ENCODE peak calls at places on chromosomes 6 and 20, in five cellular contexts. E is astrocyte, P is HepG2, Y is OCI-LY7, W is GM23248. V is an unnamed sample.

GRCh38 chr6:149210376-149210775 is 107.1 kb upstream of the TAB2 start:
- DNase-seq in E (peak), P (no peak), Y (no peak), W (peak), V (peak)

GRCh38 chr6:118558811-118559217 is 10.7 kb downstream of the PLN start:
- DNase-seq in E (peak), P (no peak), Y (no peak), W (no peak), V (no peak)

GRCh38 chr6:44076016-44076365 is 51.3 kb downstream of the MRPL14 start:
- DNase-seq in E (no peak), P (no peak), Y (no peak), W (no peak), V (peak)

GRCh38 chr20:17345321-17345720 is 118.5 kb downstream of the PCSK2 start:
- DNase-seq in E (no peak), P (no peak), Y (no peak), W (peak), V (no peak)

GRCh38 chr6:150761771-150762170 is 103.7 kb upstream of the MTHFD1L start:
- DNase-seq in E (peak), P (no peak), Y (no peak), W (no peak), V (no peak)

GRCh38 chr6:26526928-26527327 is 11.2 kb upstream of the HMGN4 start:
- DNase-seq in E (no peak), P (no peak), Y (no peak), W (no peak), V (no peak)

GRCh38 chr20:33852971-33853813 is 42.0 kb downstream of the CHMP4B start:
- DNase-seq in E (peak), P (no peak), Y (no peak), W (no peak), V (no peak)

GRCh38 chr6:47134476-47135189 is 92.5 kb upstream of the ADGRF1 start:
- DNase-seq in E (peak), P (peak), Y (no peak), W (peak), V (peak)

GRCh38 chr20:63968928-63969760 is 586 bp downstream of the ZNF512B start:
- DNase-seq in E (no peak), P (peak), Y (no peak), W (peak), V (peak)

GRCh38 chr20:33261465-33261864 is 21.5 kb upstream of the BPIFB1 start:
- DNase-seq in E (no peak), P (no peak), Y (no peak), W (peak), V (no peak)

GRCh38 chr6:163165922-163166321 is 248.6 kb upstream of the QKI start:
- DNase-seq in E (no peak), P (no peak), Y (no peak), W (no peak), V (no peak)

GRCh38 chr20:41655966-41656685 is 37.9 kb upstream of the CHD6 start:
- DNase-seq in E (no peak), P (no peak), Y (no peak), W (no peak), V (no peak)

GRCh38 chr6:168506460-168506859 is 65.5 kb downstream of the SMOC2 start:
- DNase-seq in E (no peak), P (no peak), Y (peak), W (no peak), V (no peak)

GRCh38 chr20:10594286-10594868 is 79.4 kb downstream of the JAG1 start:
- DNase-seq in E (no peak), P (no peak), Y (no peak), W (no peak), V (no peak)
- H3K27ac ChIP-seq in E (peak), P (no peak), Y (no peak), W (no peak), V (peak)

GRCh38 chr6:24929255-24929654 is 6.5 kb downstream of the RIPOR2 start:
- DNase-seq in E (no peak), P (no peak), Y (peak), W (no peak), V (no peak)
- H3K4me2 ChIP-seq in E (no peak), P (no peak), Y (peak), W (no peak), V (no peak)

DNA sequence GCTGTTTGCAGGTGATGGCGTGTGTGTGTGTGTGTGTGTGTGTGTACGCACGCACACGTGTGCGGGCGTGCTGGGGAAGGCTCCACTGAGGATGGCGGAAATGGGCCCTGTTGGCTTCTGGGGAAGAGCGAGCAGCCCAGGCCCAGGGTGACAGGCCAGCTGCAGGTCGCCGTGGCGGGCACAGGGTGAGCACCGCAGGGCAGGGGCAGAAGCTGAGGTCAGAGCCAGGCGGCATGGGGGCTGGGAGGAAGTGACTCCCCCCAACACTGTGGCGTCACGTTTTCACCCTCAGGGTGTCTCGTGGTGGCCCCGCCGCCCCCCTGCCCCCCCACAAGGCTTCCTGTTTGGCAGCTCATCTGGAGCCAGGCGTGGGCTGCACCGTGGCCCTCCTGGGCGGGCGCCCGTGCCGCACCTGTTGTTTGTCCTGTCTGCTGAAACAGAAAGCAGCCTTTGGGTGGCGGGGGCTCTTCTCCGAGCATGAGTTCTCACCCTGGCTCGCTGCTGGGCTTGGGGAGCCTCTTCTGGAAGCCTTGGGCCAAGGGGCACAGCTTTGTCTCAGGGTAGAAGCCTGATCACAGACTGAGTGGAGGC is 7.1 kb downstream of the RBM38 start:
- DNase-seq in E (no peak), P (no peak), Y (peak), W (no peak), V (peak)
- H3K27ac ChIP-seq in E (no peak), P (no peak), Y (peak), W (no peak), V (no peak)

GRCh38 chr20:60255426-60255825 is 297.2 kb downstream of the CDH26 start:
- DNase-seq in E (no peak), P (no peak), Y (no peak), W (no peak), V (no peak)

GRCh38 chr20:60256811-60257210 is 298.6 kb downstream of the CDH26 start:
- DNase-seq in E (no peak), P (no peak), Y (no peak), W (no peak), V (no peak)

GRCh38 chr20:60254901-60255411 is 296.7 kb downstream of the CDH26 start:
- DNase-seq in E (peak), P (no peak), Y (no peak), W (peak), V (peak)

GRCh38 chr20:60257671-60258070 is 299.4 kb downstream of the CDH26 start:
- DNase-seq in E (no peak), P (no peak), Y (no peak), W (no peak), V (no peak)

GRCh38 chr20:60255866-60256265 is 297.6 kb downstream of the CDH26 start:
- DNase-seq in E (peak), P (no peak), Y (no peak), W (peak), V (peak)
- H3K4me2 ChIP-seq in E (no peak), P (no peak), Y (no peak), W (no peak), V (no peak)

DNA sequence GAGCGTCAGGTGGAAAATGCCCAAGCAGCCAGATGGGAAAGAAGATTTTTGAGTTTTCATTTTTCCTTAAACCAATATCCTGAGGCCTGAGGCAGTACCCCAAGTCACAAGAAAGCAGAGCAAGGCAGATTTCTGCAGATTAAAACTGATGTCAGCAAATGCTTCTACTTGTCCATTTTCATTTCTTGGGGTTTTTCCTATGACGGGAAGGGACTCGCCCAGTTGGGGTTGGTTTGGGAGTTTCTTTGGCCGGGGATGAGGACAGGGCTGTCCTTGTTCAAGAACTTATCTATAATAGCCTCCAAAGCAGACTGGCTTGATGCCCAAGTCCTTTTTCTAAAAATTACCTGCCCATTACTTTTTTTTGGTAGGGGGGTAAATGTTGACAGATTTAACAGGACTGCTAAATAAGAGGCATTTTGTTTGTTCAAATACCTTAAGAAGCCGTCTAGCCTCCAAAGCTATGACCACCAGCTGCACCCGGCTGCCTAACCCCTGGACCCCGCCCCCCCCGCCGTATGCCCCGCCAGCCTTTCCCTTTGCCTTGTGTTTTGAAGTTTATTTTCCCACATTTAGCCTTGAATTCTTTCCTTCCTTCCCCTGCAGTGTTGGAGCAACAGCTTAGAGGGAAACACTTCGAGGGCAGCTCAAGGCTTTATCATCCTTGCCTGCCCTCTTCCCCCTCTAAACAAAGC is 2.5 kb downstream of the KCNK5 start:
- DNase-seq in E (no peak), P (no peak), Y (no peak), W (no peak), V (peak)
- H3K27ac ChIP-seq in E (no peak), P (no peak), Y (no peak), W (no peak), V (no peak)

V was measured in osteoblast.